ENCODE peak calls at places on chromosomes 5 and 9, in eight cellular contexts. F is smooth muscle cell of the brain vasculature, U is Calu3, N is small intestine, H is H7, C is DMS 273 treated with DMSO at 0.1 percent for 48 hours, G is AG09309, B is HEK293T. D is an unnamed sample.

GRCh38 chr9:35859310-35859994 is 10.7 kb downstream of the OR13J1 start:
- DNase-seq in B (no peak), F (no peak), U (no peak), H (peak; percentile 30), N (no peak), C (peak; percentile 2), G (no peak), D (no peak)

GRCh38 chr5:126009566-126009965 is 413.6 kb upstream of the GRAMD2B start:
- DNase-seq in F (no peak), U (no peak), B (no peak), H (peak; percentile 14), N (no peak), C (no peak), G (no peak), D (no peak)

GRCh38 chr5:56409331-56410190 is 176.4 kb upstream of the ANKRD55 start:
- DNase-seq in U (no peak), C (peak; percentile 86), N (peak; percentile 73), F (no peak), G (peak; percentile 54), H (no peak), B (no peak), D (no peak)

GRCh38 chr9:131480258-131480657 is 22.5 kb upstream of the POMT1 start:
- DNase-seq in U (no peak), H (no peak), G (no peak), F (no peak), N (no peak), B (no peak), C (no peak), D (no peak)

GRCh38 chr9:5953743-5954707 is 61.4 kb downstream of the RANBP6 start:
- DNase-seq in F (no peak), U (no peak), B (no peak), N (peak; percentile 55), H (no peak), C (no peak), G (no peak), D (no peak)

GRCh38 chr9:134427153-134427782 is 101.0 kb downstream of the RXRA start:
- DNase-seq in N (no peak), G (no peak), B (no peak), F (no peak), U (no peak), C (no peak), H (peak; percentile 77), D (no peak)

GRCh38 chr5:98458726-98459125 is 314.7 kb upstream of the RGMB start:
- DNase-seq in N (no peak), G (no peak), B (no peak), F (no peak), C (no peak), H (no peak), U (no peak), D (no peak)

GRCh38 chr5:31854625-31855526 is 215.9 kb downstream of the PDZD2 start:
- DNase-seq in G (no peak), N (no peak), B (peak; percentile 53), F (no peak), C (peak; percentile 20), U (peak; percentile 44), H (peak; percentile 84), D (no peak)

GRCh38 chr5:176995896-176996767 is 10.4 kb downstream of the UIMC1 start:
- DNase-seq in B (no peak), G (peak; percentile 55), U (no peak), N (no peak), H (no peak), C (no peak), F (no peak), D (no peak)

GRCh38 chr5:1931590-1932138 is 48.9 kb upstream of the IRX4 start:
- DNase-seq in N (no peak), G (no peak), U (no peak), B (no peak), F (no peak), H (peak; percentile 90), C (no peak), D (no peak)

GRCh38 chr5:87361031-87361443 is 51.7 kb downstream of the CCNH start:
- DNase-seq in G (peak; percentile 91), F (no peak), B (no peak), H (no peak), N (no peak), U (no peak), C (no peak), D (no peak)

GRCh38 chr5:122565331-122565730 is 209.5 kb upstream of the SNX2 start:
- DNase-seq in N (no peak), C (no peak), U (no peak), G (no peak), H (no peak), F (no peak), B (no peak), D (no peak)

GRCh38 chr9:29866556-29866955 is 2293.3 kb upstream of the C9orf72 start:
- DNase-seq in G (no peak), N (no peak), C (no peak), F (no peak), H (no peak), U (no peak), B (no peak), D (no peak)

GRCh38 chr5:179621551-179621971 is 1.9 kb downstream of the HNRNPH1 start:
- DNase-seq in N (no peak), H (peak; percentile 52), U (no peak), G (no peak), F (no peak), B (no peak), C (no peak), D (no peak)

GRCh38 chr9:2164268-2164667 is 149.1 kb downstream of the SMARCA2 start:
- DNase-seq in C (no peak), G (no peak), H (no peak), N (no peak), F (no peak), U (no peak), B (no peak), D (no peak)

GRCh38 chr9:87725900-87726709 is at the start of gene CTSL:
- DNase-seq in B (peak; percentile 79), U (peak; percentile 70), H (peak; percentile 96), N (peak; percentile 85), C (peak; percentile 40), F (no peak), G (no peak), D (no peak)

GRCh38 chr5:138140268-138140667 is 1.0 kb upstream of the NME5 start:
- DNase-seq in B (no peak), C (no peak), N (no peak), U (no peak), H (no peak), F (no peak), G (no peak), D (no peak)

GRCh38 chr9:109968702-109969450 is 188.9 kb downstream of the PALM2AKAP2 start:
- DNase-seq in H (peak; percentile 28), U (no peak), N (no peak), G (no peak), B (peak; percentile 19), C (peak; percentile 10), F (no peak), D (no peak)

GRCh38 chr5:135391869-135392255 is 7.2 kb downstream of the MACROH2A1 start:
- DNase-seq in H (no peak), F (no peak), G (no peak), C (no peak), N (peak; percentile 75), B (no peak), U (no peak), D (no peak)

GRCh38 chr5:157668356-157668755 is 3.0 kb upstream of the C5orf52 start:
- DNase-seq in C (no peak), N (no peak), F (no peak), B (no peak), H (no peak), G (no peak), U (no peak), D (no peak)

GRCh38 chr9:109640232-109641078 is 139.5 kb upstream of the PALM2AKAP2 start:
- DNase-seq in B (peak; percentile 51), H (peak; percentile 81), N (no peak), F (no peak), C (peak; percentile 37), U (peak; percentile 50), G (no peak), D (no peak)

GRCh38 chr5:166369817-166370216 is 1921.6 kb upstream of the WWC1 start:
- DNase-seq in N (no peak), G (no peak), F (no peak), U (no peak), C (no peak), H (no peak), B (no peak), D (no peak)

GRCh38 chr5:134463991-134464760 is 52.5 kb upstream of the CDKN2AIPNL start:
- DNase-seq in N (no peak), C (no peak), B (no peak), U (no peak), F (no peak), H (no peak), G (no peak), D (no peak)

GRCh38 chr9:135787776-135788575 is 86.0 kb downstream of the KCNT1 start:
- DNase-seq in F (no peak), C (no peak), B (no peak), U (no peak), H (peak; percentile 62), N (no peak), G (no peak), D (no peak)

GRCh38 chr5:132470596-132470995 is 20.0 kb downstream of the IRF1 start:
- DNase-seq in B (no peak), N (no peak), C (no peak), G (no peak), F (no peak), H (no peak), U (no peak), D (no peak)

GRCh38 chr5:61916621-61917620 is 389.1 kb upstream of the KIF2A start:
- DNase-seq in N (no peak), B (no peak), F (no peak), C (no peak), G (peak; percentile 7), U (peak; percentile 38), H (no peak), D (no peak)